ENCODE peak calls at places on chromosomes 5 and 9, in four cellular contexts. One of them, this sample, is unnamed.

GRCh38 chr5:28896949-28897348 is 1858.6 kb upstream of the CDH9 start:
- DNase-seq in K562: no peak
- DNase-seq in WTC11: no peak
- DNase-seq in SK-N-SH: no peak
- DNase-seq in this sample: peak

GRCh38 chr9:134286513-134287245 is 39.6 kb upstream of the RXRA start:
- DNase-seq in K562: no peak
- DNase-seq in WTC11: no peak
- DNase-seq in SK-N-SH: peak
- DNase-seq in this sample: no peak

GRCh38 chr5:399296-400281 is 43.4 kb upstream of the EXOC3 start:
- DNase-seq in K562: peak
- DNase-seq in WTC11: peak
- DNase-seq in SK-N-SH: peak
- DNase-seq in this sample: peak

GRCh38 chr5:131610198-131611063 is 24.6 kb downstream of the RAPGEF6 start:
- DNase-seq in K562: no peak
- DNase-seq in WTC11: no peak
- DNase-seq in SK-N-SH: no peak
- DNase-seq in this sample: peak

GRCh38 chr5:177478711-177479646 is 5.5 kb upstream of the DBN1 start:
- DNase-seq in K562: no peak
- DNase-seq in WTC11: no peak
- DNase-seq in SK-N-SH: peak
- DNase-seq in this sample: no peak

GRCh38 chr9:108434502-108434901 is 421.3 kb downstream of the ACTL7B start:
- DNase-seq in K562: no peak
- DNase-seq in WTC11: no peak
- DNase-seq in SK-N-SH: no peak
- DNase-seq in this sample: no peak

GRCh38 chr5:127320032-127320945 is 29.7 kb downstream of the MEGF10 start:
- DNase-seq in K562: no peak
- DNase-seq in WTC11: no peak
- DNase-seq in SK-N-SH: no peak
- DNase-seq in this sample: no peak

GRCh38 chr9:121880343-121880742 is 212.8 kb downstream of the TTLL11 start:
- DNase-seq in K562: no peak
- DNase-seq in WTC11: no peak
- DNase-seq in SK-N-SH: no peak
- DNase-seq in this sample: no peak

GRCh38 chr5:145056805-145057204 is 778.3 kb downstream of the PRELID2 start:
- DNase-seq in K562: no peak
- DNase-seq in WTC11: no peak
- DNase-seq in SK-N-SH: no peak
- DNase-seq in this sample: no peak

GRCh38 chr9:89339807-89340206 is 21.5 kb downstream of the SECISBP2 start:
- DNase-seq in K562: no peak
- DNase-seq in WTC11: no peak
- DNase-seq in SK-N-SH: no peak
- DNase-seq in this sample: no peak

GRCh38 chr9:101398930-101399640 is 434 bp downstream of the ZNF189 start:
- DNase-seq in K562: no peak
- DNase-seq in WTC11: no peak
- DNase-seq in SK-N-SH: no peak
- DNase-seq in this sample: no peak

GRCh38 chr9:115261656-115262081 is 143.7 kb upstream of the TNC start:
- DNase-seq in K562: no peak
- DNase-seq in WTC11: no peak
- DNase-seq in SK-N-SH: no peak
- DNase-seq in this sample: no peak

GRCh38 chr5:34509392-34509791 is 146.7 kb upstream of the RAI14 start:
- DNase-seq in K562: no peak
- DNase-seq in WTC11: no peak
- DNase-seq in SK-N-SH: no peak
- DNase-seq in this sample: no peak

DNA sequence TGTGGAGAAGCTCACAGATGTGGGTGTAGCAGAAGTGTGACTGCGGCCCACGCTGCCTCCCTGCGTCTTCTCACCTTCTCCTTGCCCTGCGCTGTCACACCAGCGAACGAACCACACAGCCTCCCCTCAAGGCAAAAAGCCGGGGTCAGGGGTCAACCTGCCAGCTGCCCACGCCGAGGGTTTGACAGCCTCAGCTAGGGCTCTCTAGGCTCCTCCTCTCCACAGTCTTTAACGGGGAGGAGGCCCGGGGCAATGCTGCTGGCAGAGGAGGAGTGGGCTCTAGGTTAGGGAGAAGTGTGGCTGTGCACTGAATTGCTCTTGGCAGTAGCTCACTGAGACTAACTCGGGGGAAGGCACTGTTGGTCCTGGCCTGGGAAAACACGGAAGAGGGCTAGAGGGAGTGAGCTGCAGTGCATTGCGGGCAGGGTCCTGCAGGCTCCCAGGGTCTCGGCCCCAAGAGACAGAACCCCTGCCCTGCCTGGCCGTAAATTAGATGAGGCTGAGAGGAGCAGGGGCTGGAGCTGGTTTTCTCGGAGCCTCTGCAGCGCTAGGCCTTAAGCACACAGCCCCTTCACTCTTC is 4.2 kb upstream of the TRIM52 start:
- DNase-seq in K562: no peak
- DNase-seq in WTC11: no peak
- DNase-seq in SK-N-SH: no peak
- DNase-seq in this sample: no peak
- TF ChIP-seq FOXJ3 in K562: no peak
- TF ChIP-seq FOXJ3 in WTC11: no peak
- TF ChIP-seq FOXJ3 in SK-N-SH: no peak
- TF ChIP-seq FOXJ3 in this sample: no peak

GRCh38 chr9:107141967-107142366 is 141.1 kb upstream of the RAD23B start:
- DNase-seq in K562: no peak
- DNase-seq in WTC11: no peak
- DNase-seq in SK-N-SH: no peak
- DNase-seq in this sample: no peak
- TF ChIP-seq FOXJ3 in K562: no peak
- TF ChIP-seq FOXJ3 in WTC11: no peak
- TF ChIP-seq FOXJ3 in SK-N-SH: no peak
- TF ChIP-seq FOXJ3 in this sample: no peak

GRCh38 chr9:136374183-136374575 is 710 bp upstream of the CARD9 start:
- DNase-seq in K562: no peak
- DNase-seq in WTC11: no peak
- DNase-seq in SK-N-SH: no peak
- DNase-seq in this sample: no peak

GRCh38 chr9:136372006-136372405 is 1.5 kb downstream of the CARD9 start:
- DNase-seq in K562: no peak
- DNase-seq in WTC11: no peak
- DNase-seq in SK-N-SH: no peak
- DNase-seq in this sample: no peak

GRCh38 chr9:136370687-136371530 is 2.6 kb downstream of the CARD9 start:
- DNase-seq in K562: no peak
- DNase-seq in WTC11: no peak
- DNase-seq in SK-N-SH: no peak
- DNase-seq in this sample: no peak

GRCh38 chr9:136373300-136374182 is at the start of gene CARD9:
- DNase-seq in K562: peak
- DNase-seq in WTC11: no peak
- DNase-seq in SK-N-SH: peak
- DNase-seq in this sample: peak

DNA sequence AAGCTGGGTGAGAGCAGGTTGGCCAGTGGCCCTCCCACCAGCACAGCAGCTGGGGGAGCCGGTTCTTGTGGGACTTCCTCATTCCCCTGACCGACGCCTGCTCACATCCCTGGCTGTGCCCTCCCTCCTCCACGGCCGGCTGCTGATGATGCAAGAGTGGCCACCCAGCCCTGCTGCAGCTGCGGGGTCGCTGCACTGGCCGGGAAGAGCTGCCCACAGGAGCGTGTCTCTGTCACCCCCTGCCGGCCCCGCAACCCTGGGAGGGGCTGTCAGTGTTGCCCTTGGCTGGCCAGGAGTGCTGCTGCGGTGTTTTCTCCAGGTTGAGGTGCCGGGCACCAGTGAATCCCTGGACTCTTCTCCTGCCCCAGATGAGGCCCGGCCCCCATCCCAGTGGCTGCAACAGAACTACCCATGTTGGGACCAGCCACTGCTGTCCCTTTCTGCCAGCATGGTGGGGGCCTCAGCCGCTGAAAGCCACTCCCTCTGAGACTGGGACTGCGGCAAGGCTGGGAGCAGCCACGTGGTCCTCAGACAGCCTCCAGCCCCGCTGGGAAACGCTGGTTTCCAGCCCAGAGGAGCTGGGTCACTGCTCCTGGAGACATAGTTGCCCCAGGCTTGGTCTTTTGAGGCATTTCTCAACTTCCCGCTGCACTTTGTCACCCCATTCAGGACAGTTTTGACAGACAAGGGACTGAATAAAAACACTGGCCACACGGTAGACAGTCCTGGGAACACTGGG is 739 bp downstream of the CARD9 start:
- DNase-seq in K562: peak
- DNase-seq in WTC11: peak
- DNase-seq in SK-N-SH: peak
- DNase-seq in this sample: peak
- TF ChIP-seq FOXJ3 in K562: no peak
- TF ChIP-seq FOXJ3 in WTC11: no peak
- TF ChIP-seq FOXJ3 in SK-N-SH: no peak
- TF ChIP-seq FOXJ3 in this sample: no peak

DNA sequence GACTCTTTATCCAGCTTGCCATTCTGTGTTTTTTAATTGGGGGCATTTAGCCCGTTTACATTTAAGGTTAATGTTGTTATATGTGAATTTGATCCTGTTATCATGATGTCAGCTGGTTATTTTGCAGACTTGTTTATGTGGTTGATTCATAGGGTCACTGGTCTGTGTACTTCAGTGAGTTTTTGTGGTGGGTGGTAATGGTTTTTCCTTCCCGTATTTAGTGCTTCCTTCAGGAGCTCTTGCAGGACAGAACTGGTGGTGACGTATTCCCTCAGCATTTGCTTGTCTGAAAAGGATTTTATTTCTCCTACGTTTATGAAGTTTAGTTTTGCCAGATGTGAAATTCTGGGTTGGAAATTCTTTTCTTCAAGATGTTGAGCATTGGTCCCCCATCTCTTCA is 381.1 kb downstream of the MAN2A1 start:
- DNase-seq in K562: no peak
- DNase-seq in WTC11: no peak
- DNase-seq in SK-N-SH: no peak
- DNase-seq in this sample: no peak
- TF ChIP-seq FOXJ3 in K562: no peak
- TF ChIP-seq FOXJ3 in WTC11: no peak
- TF ChIP-seq FOXJ3 in SK-N-SH: no peak
- TF ChIP-seq FOXJ3 in this sample: no peak

DNA sequence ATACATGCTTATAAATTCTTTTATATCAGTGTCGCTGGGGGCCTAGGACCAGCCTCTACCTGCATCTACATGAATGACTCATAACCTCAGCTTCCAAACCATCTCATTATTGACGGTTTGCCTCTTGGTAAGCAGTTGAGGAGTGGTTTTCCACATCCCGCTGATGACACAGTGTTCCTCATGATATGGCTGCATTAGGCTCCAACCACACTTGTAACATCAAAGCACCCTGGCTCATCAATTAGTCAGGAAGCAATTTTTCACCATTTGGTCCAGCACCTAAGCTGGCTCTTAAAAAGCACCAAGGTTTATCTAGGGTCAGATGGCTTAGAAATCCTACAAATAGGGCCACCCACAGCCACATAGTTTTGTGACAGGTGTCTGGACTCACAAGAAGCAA is 402.4 kb downstream of the ARHGEF28 start:
- DNase-seq in K562: no peak
- DNase-seq in WTC11: no peak
- DNase-seq in SK-N-SH: no peak
- DNase-seq in this sample: no peak
- TF ChIP-seq FOXJ3 in K562: no peak
- TF ChIP-seq FOXJ3 in WTC11: no peak
- TF ChIP-seq FOXJ3 in SK-N-SH: no peak
- TF ChIP-seq FOXJ3 in this sample: no peak

DNA sequence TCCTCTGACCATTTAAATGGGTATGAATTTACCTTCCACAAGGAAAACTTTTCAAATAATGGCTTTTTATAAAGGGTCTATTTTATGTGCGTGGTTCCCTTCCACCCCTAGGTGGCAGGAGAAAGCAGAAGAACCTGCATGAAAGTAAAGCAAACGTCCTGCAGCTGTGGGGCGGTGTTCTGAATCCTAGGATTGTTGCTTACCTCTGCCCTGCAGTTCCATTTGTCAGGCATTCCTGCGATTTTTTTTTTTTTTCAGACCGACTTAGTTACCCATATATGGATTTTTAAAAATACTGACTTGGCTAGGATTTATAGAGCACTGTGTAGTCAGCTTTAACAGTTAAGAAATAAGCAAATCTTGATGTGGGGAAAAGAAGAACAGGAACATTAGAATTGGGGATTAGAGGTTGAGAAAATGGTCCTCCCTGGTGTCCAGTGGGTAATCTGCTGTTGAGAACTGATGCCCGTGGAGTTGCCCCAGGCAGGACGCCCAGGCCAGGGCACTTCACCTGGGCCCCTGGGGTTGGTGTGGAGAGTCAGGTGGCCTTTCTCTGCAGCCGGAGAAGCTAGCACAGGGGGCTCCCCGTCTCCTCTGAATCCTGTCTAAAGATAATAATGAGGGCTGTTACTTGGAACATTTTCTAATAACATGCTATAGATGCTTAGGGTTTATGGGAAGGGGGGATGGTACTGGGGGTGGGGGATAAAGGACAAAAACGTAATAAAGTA is 30.4 kb upstream of the LTC4S start:
- DNase-seq in K562: peak
- DNase-seq in WTC11: peak
- DNase-seq in SK-N-SH: peak
- DNase-seq in this sample: peak
- TF ChIP-seq FOXJ3 in K562: no peak
- TF ChIP-seq FOXJ3 in WTC11: no peak
- TF ChIP-seq FOXJ3 in SK-N-SH: no peak
- TF ChIP-seq FOXJ3 in this sample: no peak

GRCh38 chr5:40429258-40430111 is 250.2 kb upstream of the PTGER4 start:
- DNase-seq in K562: no peak
- DNase-seq in WTC11: no peak
- DNase-seq in SK-N-SH: no peak
- DNase-seq in this sample: no peak
- TF ChIP-seq FOXJ3 in K562: no peak
- TF ChIP-seq FOXJ3 in WTC11: no peak
- TF ChIP-seq FOXJ3 in SK-N-SH: no peak
- TF ChIP-seq FOXJ3 in this sample: no peak

GRCh38 chr5:57174128-57174849 is 430 bp downstream of the GPBP1 start:
- DNase-seq in K562: no peak
- DNase-seq in WTC11: no peak
- DNase-seq in SK-N-SH: no peak
- DNase-seq in this sample: no peak
- TF ChIP-seq FOXJ3 in K562: no peak
- TF ChIP-seq FOXJ3 in WTC11: no peak
- TF ChIP-seq FOXJ3 in SK-N-SH: peak
- TF ChIP-seq FOXJ3 in this sample: no peak